ENCODE peak calls at places on chromosomes 2 and 18, in seven cellular contexts. One of them, this sample, is unnamed.

GRCh38 chr2:46252891-46253659 is 44.1 kb upstream of the EPAS1 start:
- DNase-seq in upper lobe of left lung: no peak
- DNase-seq in H9: no peak
- DNase-seq in HFF-Myc: no peak
- DNase-seq in tibial artery: no peak
- DNase-seq in Peyer's patch: no peak
- DNase-seq in AG09319: no peak
- DNase-seq in this sample: no peak

GRCh38 chr2:136247204-136247990 is 129.4 kb upstream of the CXCR4 start:
- DNase-seq in upper lobe of left lung: no peak
- DNase-seq in H9: no peak
- DNase-seq in HFF-Myc: no peak
- DNase-seq in tibial artery: no peak
- DNase-seq in Peyer's patch: no peak
- DNase-seq in AG09319: no peak
- DNase-seq in this sample: no peak

GRCh38 chr2:172288603-172289002 is 138.8 kb upstream of the ITGA6 start:
- DNase-seq in upper lobe of left lung: no peak
- DNase-seq in H9: no peak
- DNase-seq in HFF-Myc: no peak
- DNase-seq in tibial artery: no peak
- DNase-seq in Peyer's patch: no peak
- DNase-seq in AG09319: no peak
- DNase-seq in this sample: no peak

GRCh38 chr2:56729212-56729611 is 545.4 kb downstream of the CCDC85A start:
- DNase-seq in upper lobe of left lung: no peak
- DNase-seq in H9: no peak
- DNase-seq in HFF-Myc: no peak
- DNase-seq in tibial artery: no peak
- DNase-seq in Peyer's patch: no peak
- DNase-seq in AG09319: no peak
- DNase-seq in this sample: no peak

GRCh38 chr2:163469561-163469962 is 266.2 kb downstream of the FIGN start:
- DNase-seq in upper lobe of left lung: no peak
- DNase-seq in H9: no peak
- DNase-seq in HFF-Myc: no peak
- DNase-seq in tibial artery: no peak
- DNase-seq in Peyer's patch: no peak
- DNase-seq in AG09319: no peak
- DNase-seq in this sample: no peak

GRCh38 chr2:219455635-219456034 is 21.0 kb downstream of the SPEG start:
- DNase-seq in upper lobe of left lung: no peak
- DNase-seq in H9: no peak
- DNase-seq in HFF-Myc: no peak
- DNase-seq in tibial artery: no peak
- DNase-seq in Peyer's patch: no peak
- DNase-seq in AG09319: no peak
- DNase-seq in this sample: no peak

GRCh38 chr2:26621469-26622199 is 19.5 kb downstream of the CIB4 start:
- DNase-seq in upper lobe of left lung: no peak
- DNase-seq in H9: no peak
- DNase-seq in HFF-Myc: no peak
- DNase-seq in tibial artery: no peak
- DNase-seq in Peyer's patch: no peak
- DNase-seq in AG09319: no peak
- DNase-seq in this sample: no peak

GRCh38 chr2:165529130-165529529 is 59.6 kb downstream of the CSRNP3 start:
- DNase-seq in upper lobe of left lung: no peak
- DNase-seq in H9: peak; percentile 30
- DNase-seq in HFF-Myc: no peak
- DNase-seq in tibial artery: no peak
- DNase-seq in Peyer's patch: no peak
- DNase-seq in AG09319: no peak
- DNase-seq in this sample: no peak

GRCh38 chr18:51447351-51447896 is 249.9 kb upstream of the MEX3C start:
- DNase-seq in upper lobe of left lung: no peak
- DNase-seq in H9: peak; percentile 50
- DNase-seq in HFF-Myc: no peak
- DNase-seq in tibial artery: no peak
- DNase-seq in Peyer's patch: no peak
- DNase-seq in AG09319: no peak
- DNase-seq in this sample: no peak

GRCh38 chr18:48918660-48919415 is 31.9 kb downstream of the SMAD7 start:
- DNase-seq in upper lobe of left lung: no peak
- DNase-seq in H9: peak; percentile 27
- DNase-seq in HFF-Myc: no peak
- DNase-seq in tibial artery: peak; percentile 69
- DNase-seq in Peyer's patch: peak; percentile 46
- DNase-seq in AG09319: no peak
- DNase-seq in this sample: no peak

GRCh38 chr18:76977108-76977621 is 154.8 kb downstream of the ZNF236 start:
- DNase-seq in upper lobe of left lung: peak; percentile 71
- DNase-seq in H9: peak; percentile 20
- DNase-seq in HFF-Myc: no peak
- DNase-seq in tibial artery: no peak
- DNase-seq in Peyer's patch: no peak
- DNase-seq in AG09319: no peak
- DNase-seq in this sample: no peak

GRCh38 chr2:171330155-171330956 is 103.4 kb downstream of the METTL8 start:
- DNase-seq in upper lobe of left lung: no peak
- DNase-seq in H9: no peak
- DNase-seq in HFF-Myc: no peak
- DNase-seq in tibial artery: no peak
- DNase-seq in Peyer's patch: no peak
- DNase-seq in AG09319: no peak
- DNase-seq in this sample: no peak

GRCh38 chr2:108403494-108403893 is 25.7 kb downstream of the SULT1C4 start:
- DNase-seq in upper lobe of left lung: no peak
- DNase-seq in H9: peak; percentile 95
- DNase-seq in HFF-Myc: peak; percentile 50
- DNase-seq in tibial artery: no peak
- DNase-seq in Peyer's patch: peak; percentile 45
- DNase-seq in AG09319: peak; percentile 14
- DNase-seq in this sample: no peak

GRCh38 chr18:35695803-35696202 is 114.3 kb downstream of the GALNT1 start:
- DNase-seq in upper lobe of left lung: no peak
- DNase-seq in H9: no peak
- DNase-seq in HFF-Myc: no peak
- DNase-seq in tibial artery: no peak
- DNase-seq in Peyer's patch: no peak
- DNase-seq in AG09319: no peak
- DNase-seq in this sample: no peak

GRCh38 chr2:37267685-37268084 is 36.2 kb downstream of the NDUFAF7 start:
- DNase-seq in upper lobe of left lung: no peak
- DNase-seq in H9: no peak
- DNase-seq in HFF-Myc: no peak
- DNase-seq in tibial artery: no peak
- DNase-seq in Peyer's patch: no peak
- DNase-seq in AG09319: no peak
- DNase-seq in this sample: no peak

GRCh38 chr2:37262510-37262909 is 31.1 kb downstream of the NDUFAF7 start:
- DNase-seq in upper lobe of left lung: no peak
- DNase-seq in H9: no peak
- DNase-seq in HFF-Myc: no peak
- DNase-seq in tibial artery: no peak
- DNase-seq in Peyer's patch: no peak
- DNase-seq in AG09319: no peak
- DNase-seq in this sample: no peak

GRCh38 chr2:37271376-37272067 is 40.1 kb downstream of the NDUFAF7 start:
- DNase-seq in upper lobe of left lung: no peak
- DNase-seq in H9: peak; percentile 63
- DNase-seq in HFF-Myc: no peak
- DNase-seq in tibial artery: no peak
- DNase-seq in Peyer's patch: no peak
- DNase-seq in AG09319: no peak
- DNase-seq in this sample: no peak

GRCh38 chr2:37263839-37264238 is 32.4 kb downstream of the NDUFAF7 start:
- DNase-seq in upper lobe of left lung: no peak
- DNase-seq in H9: no peak
- DNase-seq in HFF-Myc: no peak
- DNase-seq in tibial artery: no peak
- DNase-seq in Peyer's patch: no peak
- DNase-seq in AG09319: no peak
- DNase-seq in this sample: no peak

DNA sequence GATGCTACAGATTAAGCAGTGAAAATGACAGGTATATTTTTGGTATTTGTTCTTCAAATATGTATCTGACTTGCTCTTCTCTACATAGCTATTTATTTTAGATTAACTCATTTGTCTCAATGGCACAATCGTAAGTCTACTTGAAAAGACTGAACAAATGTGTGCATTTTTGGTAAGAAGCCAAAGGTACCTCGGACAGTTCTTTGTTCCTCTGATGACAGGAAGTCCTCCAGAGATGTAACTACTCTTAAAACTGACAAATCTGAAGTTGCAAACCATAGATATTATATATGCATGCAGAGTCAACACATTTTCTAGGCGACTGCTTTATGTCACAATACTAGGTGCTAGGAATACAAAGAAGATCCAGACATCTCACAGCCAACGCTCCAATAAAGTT is 36.7 kb downstream of the NDUFAF7 start:
- DNase-seq in upper lobe of left lung: no peak
- DNase-seq in H9: no peak
- DNase-seq in HFF-Myc: no peak
- DNase-seq in tibial artery: no peak
- DNase-seq in Peyer's patch: no peak
- DNase-seq in AG09319: no peak
- DNase-seq in this sample: no peak
- TF ChIP-seq CTCF in upper lobe of left lung: no peak
- TF ChIP-seq CTCF in H9: no peak
- TF ChIP-seq CTCF in HFF-Myc: no peak
- TF ChIP-seq CTCF in tibial artery: no peak
- TF ChIP-seq CTCF in Peyer's patch: no peak
- TF ChIP-seq CTCF in AG09319: no peak
- TF ChIP-seq CTCF in this sample: no peak

GRCh38 chr2:84870306-84870705 is 10.6 kb downstream of the TRABD2A start:
- DNase-seq in upper lobe of left lung: no peak
- DNase-seq in H9: no peak
- DNase-seq in HFF-Myc: no peak
- DNase-seq in tibial artery: no peak
- DNase-seq in Peyer's patch: peak; percentile 58
- DNase-seq in AG09319: no peak
- DNase-seq in this sample: no peak
- TF ChIP-seq CTCF in upper lobe of left lung: no peak
- TF ChIP-seq CTCF in H9: peak; percentile 24
- TF ChIP-seq CTCF in HFF-Myc: no peak
- TF ChIP-seq CTCF in tibial artery: no peak
- TF ChIP-seq CTCF in Peyer's patch: no peak
- TF ChIP-seq CTCF in AG09319: no peak
- TF ChIP-seq CTCF in this sample: no peak

GRCh38 chr2:65549262-65550036 is 117.0 kb upstream of the SPRED2 start:
- DNase-seq in upper lobe of left lung: no peak
- DNase-seq in H9: no peak
- DNase-seq in HFF-Myc: no peak
- DNase-seq in tibial artery: no peak
- DNase-seq in Peyer's patch: no peak
- DNase-seq in AG09319: no peak
- DNase-seq in this sample: no peak

GRCh38 chr2:65554765-65555561 is 122.6 kb upstream of the SPRED2 start:
- DNase-seq in upper lobe of left lung: peak; percentile 26
- DNase-seq in H9: no peak
- DNase-seq in HFF-Myc: no peak
- DNase-seq in tibial artery: peak; percentile 41
- DNase-seq in Peyer's patch: no peak
- DNase-seq in AG09319: no peak
- DNase-seq in this sample: no peak

GRCh38 chr2:65550246-65550645 is 117.8 kb upstream of the SPRED2 start:
- DNase-seq in upper lobe of left lung: no peak
- DNase-seq in H9: no peak
- DNase-seq in HFF-Myc: no peak
- DNase-seq in tibial artery: peak; percentile 28
- DNase-seq in Peyer's patch: no peak
- DNase-seq in AG09319: no peak
- DNase-seq in this sample: no peak

GRCh38 chr2:65551528-65551927 is 119.1 kb upstream of the SPRED2 start:
- DNase-seq in upper lobe of left lung: no peak
- DNase-seq in H9: no peak
- DNase-seq in HFF-Myc: no peak
- DNase-seq in tibial artery: no peak
- DNase-seq in Peyer's patch: no peak
- DNase-seq in AG09319: no peak
- DNase-seq in this sample: no peak

DNA sequence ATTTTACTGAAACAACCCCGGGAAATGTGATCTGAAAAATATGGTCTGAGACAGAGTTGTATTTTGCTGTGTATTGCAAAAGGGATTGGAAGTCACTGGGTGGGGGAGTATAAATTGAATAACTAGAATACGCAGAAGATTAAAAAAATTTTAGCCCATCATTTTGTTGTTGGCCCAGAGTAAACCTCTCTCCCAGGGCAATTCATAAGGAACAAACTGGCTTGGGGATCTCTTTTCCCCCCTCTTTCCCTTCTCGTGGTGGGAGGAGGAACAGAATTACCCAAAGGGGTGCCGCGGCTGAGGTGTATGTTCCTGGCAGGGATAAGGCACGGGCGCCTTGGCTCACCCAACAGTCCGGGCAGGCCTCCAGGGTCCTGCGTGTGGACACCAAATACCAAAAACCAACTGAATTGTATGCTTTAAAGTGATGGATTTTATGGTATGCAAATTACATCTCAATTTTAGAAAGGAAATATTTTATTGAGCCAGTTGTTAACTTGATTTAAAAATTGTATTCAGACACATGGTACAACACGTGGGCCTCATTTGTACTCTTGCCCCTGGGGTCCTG is 121.2 kb upstream of the SPRED2 start:
- DNase-seq in upper lobe of left lung: no peak
- DNase-seq in H9: no peak
- DNase-seq in HFF-Myc: no peak
- DNase-seq in tibial artery: peak; percentile 34
- DNase-seq in Peyer's patch: no peak
- DNase-seq in AG09319: no peak
- DNase-seq in this sample: no peak
- TF ChIP-seq CTCF in upper lobe of left lung: no peak
- TF ChIP-seq CTCF in H9: peak; percentile 10
- TF ChIP-seq CTCF in HFF-Myc: no peak
- TF ChIP-seq CTCF in tibial artery: no peak
- TF ChIP-seq CTCF in Peyer's patch: no peak
- TF ChIP-seq CTCF in AG09319: no peak
- TF ChIP-seq CTCF in this sample: peak; percentile 23

GRCh38 chr2:144449028-144449406 is 70.9 kb downstream of the ZEB2 start:
- DNase-seq in upper lobe of left lung: no peak
- DNase-seq in H9: peak; percentile 77
- DNase-seq in HFF-Myc: no peak
- DNase-seq in tibial artery: peak; percentile 73
- DNase-seq in Peyer's patch: no peak
- DNase-seq in AG09319: no peak
- DNase-seq in this sample: no peak
- TF ChIP-seq CTCF in upper lobe of left lung: peak; percentile 32
- TF ChIP-seq CTCF in H9: peak; percentile 76
- TF ChIP-seq CTCF in HFF-Myc: peak; percentile 29
- TF ChIP-seq CTCF in tibial artery: peak; percentile 36
- TF ChIP-seq CTCF in Peyer's patch: peak; percentile 23
- TF ChIP-seq CTCF in AG09319: peak; percentile 32
- TF ChIP-seq CTCF in this sample: no peak

GRCh38 chr2:198657520-198658121 is 800.1 kb downstream of the SATB2 start:
- DNase-seq in upper lobe of left lung: no peak
- DNase-seq in H9: no peak
- DNase-seq in HFF-Myc: no peak
- DNase-seq in tibial artery: no peak
- DNase-seq in Peyer's patch: no peak
- DNase-seq in AG09319: no peak
- DNase-seq in this sample: no peak
- TF ChIP-seq CTCF in upper lobe of left lung: no peak
- TF ChIP-seq CTCF in H9: peak; percentile 77
- TF ChIP-seq CTCF in HFF-Myc: peak; percentile 52
- TF ChIP-seq CTCF in tibial artery: no peak
- TF ChIP-seq CTCF in Peyer's patch: peak; percentile 50
- TF ChIP-seq CTCF in AG09319: peak; percentile 53
- TF ChIP-seq CTCF in this sample: peak; percentile 67

This sample was measured in mesothelial cell of epicardium.